ENCODE peak calls at places on chromosomes 13 and 19, in six cellular contexts. One of them, this sample, is unnamed. For H3K4me1, the result is how much of the 10 kb centered on the place peaks cover.

GRCh38 chr19:7260161-7260560 is 34.1 kb downstream of the INSR start:
- DNase-seq in H1: no peak
- DNase-seq in IMR-90: no peak
- DNase-seq in mesenchymal stem cell: no peak
- DNase-seq in neuronal stem cell: no peak
- DNase-seq in H9: no peak
- DNase-seq in this sample: no peak

GRCh38 chr13:68125087-68125480 is 894.9 kb upstream of the PCDH9 start:
- DNase-seq in mesenchymal stem cell: no peak
- DNase-seq in H9: no peak
- DNase-seq in neuronal stem cell: no peak
- DNase-seq in IMR-90: no peak
- DNase-seq in H1: no peak
- DNase-seq in this sample: no peak

GRCh38 chr13:40057228-40057627 is 401.8 kb downstream of the COG6 start:
- DNase-seq in mesenchymal stem cell: no peak
- DNase-seq in IMR-90: no peak
- DNase-seq in neuronal stem cell: no peak
- DNase-seq in H9: no peak
- DNase-seq in H1: no peak
- DNase-seq in this sample: no peak

GRCh38 chr13:66301482-66301881 is 928.7 kb downstream of the PCDH9 start:
- DNase-seq in H9: no peak
- DNase-seq in H1: no peak
- DNase-seq in neuronal stem cell: no peak
- DNase-seq in mesenchymal stem cell: no peak
- DNase-seq in IMR-90: no peak
- DNase-seq in this sample: no peak

GRCh38 chr13:47858678-47859050 is 142.4 kb downstream of the SUCLA2 start:
- DNase-seq in H1: no peak
- DNase-seq in mesenchymal stem cell: peak
- DNase-seq in IMR-90: peak
- DNase-seq in neuronal stem cell: no peak
- DNase-seq in H9: no peak
- DNase-seq in this sample: no peak

GRCh38 chr13:113229791-113230190 is 20.4 kb downstream of the CUL4A start:
- DNase-seq in IMR-90: no peak
- DNase-seq in H1: no peak
- DNase-seq in H9: no peak
- DNase-seq in mesenchymal stem cell: no peak
- DNase-seq in neuronal stem cell: no peak
- DNase-seq in this sample: no peak

GRCh38 chr13:29830000-29830399 is 20.4 kb downstream of the UBL3 start:
- DNase-seq in H1: no peak
- DNase-seq in H9: no peak
- DNase-seq in neuronal stem cell: no peak
- DNase-seq in mesenchymal stem cell: no peak
- DNase-seq in IMR-90: no peak
- DNase-seq in this sample: no peak

GRCh38 chr19:35212241-35212640 is 16.3 kb downstream of the FAM187B start:
- DNase-seq in neuronal stem cell: no peak
- DNase-seq in H1: no peak
- DNase-seq in mesenchymal stem cell: no peak
- DNase-seq in IMR-90: no peak
- DNase-seq in H9: no peak
- DNase-seq in this sample: no peak

GRCh38 chr19:2462635-2463421 is 6.1 kb upstream of the LMNB2 start:
- DNase-seq in IMR-90: peak
- DNase-seq in neuronal stem cell: peak
- DNase-seq in H9: peak
- DNase-seq in H1: peak
- DNase-seq in mesenchymal stem cell: peak
- DNase-seq in this sample: peak

GRCh38 chr13:27170521-27171243 is 929 bp downstream of the USP12 start:
- DNase-seq in IMR-90: no peak
- DNase-seq in neuronal stem cell: peak
- DNase-seq in mesenchymal stem cell: no peak
- DNase-seq in H1: peak
- DNase-seq in H9: peak
- DNase-seq in this sample: peak

GRCh38 chr13:50248537-50249521 is 233.6 kb downstream of the KCNRG start:
- DNase-seq in H9: no peak
- DNase-seq in mesenchymal stem cell: no peak
- DNase-seq in IMR-90: no peak
- DNase-seq in neuronal stem cell: no peak
- DNase-seq in H1: no peak
- DNase-seq in this sample: no peak

GRCh38 chr19:31261651-31262331 is 87.4 kb downstream of the TSHZ3 start:
- DNase-seq in mesenchymal stem cell: peak
- DNase-seq in H9: no peak
- DNase-seq in H1: no peak
- DNase-seq in IMR-90: peak
- DNase-seq in neuronal stem cell: no peak
- DNase-seq in this sample: no peak

GRCh38 chr19:41845001-41845050 is at the start of gene DMRTC2:
- DNase-seq in neuronal stem cell: no peak
- DNase-seq in IMR-90: no peak
- DNase-seq in mesenchymal stem cell: no peak
- DNase-seq in H1: no peak
- DNase-seq in H9: no peak
- DNase-seq in this sample: no peak

GRCh38 chr19:33734913-33735312 is 61.8 kb upstream of the KCTD15 start:
- DNase-seq in neuronal stem cell: no peak
- DNase-seq in H9: no peak
- DNase-seq in H1: no peak
- DNase-seq in mesenchymal stem cell: no peak
- DNase-seq in IMR-90: no peak
- DNase-seq in this sample: no peak

GRCh38 chr13:99657848-99658265 is 156.6 kb downstream of the TM9SF2 start:
- DNase-seq in IMR-90: no peak
- DNase-seq in H1: peak
- DNase-seq in neuronal stem cell: no peak
- DNase-seq in mesenchymal stem cell: peak
- DNase-seq in H9: peak
- DNase-seq in this sample: peak

GRCh38 chr13:42076309-42076713 is 27.9 kb downstream of the DGKH start:
- DNase-seq in neuronal stem cell: no peak
- DNase-seq in H1: no peak
- DNase-seq in IMR-90: peak
- DNase-seq in mesenchymal stem cell: peak
- DNase-seq in H9: no peak
- DNase-seq in this sample: no peak

GRCh38 chr13:80235131-80235530 is 105.8 kb downstream of the SPRY2 start:
- DNase-seq in neuronal stem cell: no peak
- DNase-seq in H9: no peak
- DNase-seq in IMR-90: no peak
- DNase-seq in H1: no peak
- DNase-seq in mesenchymal stem cell: peak
- DNase-seq in this sample: no peak

GRCh38 chr13:40613192-40613818 is 53.1 kb downstream of the FOXO1 start:
- DNase-seq in IMR-90: no peak
- DNase-seq in H9: no peak
- DNase-seq in neuronal stem cell: no peak
- DNase-seq in H1: no peak
- DNase-seq in mesenchymal stem cell: no peak
- DNase-seq in this sample: no peak

GRCh38 chr19:17719730-17720486 is 628 bp downstream of the MAP1S start:
- DNase-seq in neuronal stem cell: no peak
- DNase-seq in IMR-90: no peak
- DNase-seq in H9: no peak
- DNase-seq in mesenchymal stem cell: no peak
- DNase-seq in H1: no peak
- DNase-seq in this sample: no peak

GRCh38 chr19:7832781-7833180 is 2.8 kb downstream of the EVI5L start:
- DNase-seq in H9: no peak
- DNase-seq in neuronal stem cell: no peak
- DNase-seq in H1: no peak
- DNase-seq in IMR-90: no peak
- DNase-seq in mesenchymal stem cell: no peak
- DNase-seq in this sample: no peak

DNA sequence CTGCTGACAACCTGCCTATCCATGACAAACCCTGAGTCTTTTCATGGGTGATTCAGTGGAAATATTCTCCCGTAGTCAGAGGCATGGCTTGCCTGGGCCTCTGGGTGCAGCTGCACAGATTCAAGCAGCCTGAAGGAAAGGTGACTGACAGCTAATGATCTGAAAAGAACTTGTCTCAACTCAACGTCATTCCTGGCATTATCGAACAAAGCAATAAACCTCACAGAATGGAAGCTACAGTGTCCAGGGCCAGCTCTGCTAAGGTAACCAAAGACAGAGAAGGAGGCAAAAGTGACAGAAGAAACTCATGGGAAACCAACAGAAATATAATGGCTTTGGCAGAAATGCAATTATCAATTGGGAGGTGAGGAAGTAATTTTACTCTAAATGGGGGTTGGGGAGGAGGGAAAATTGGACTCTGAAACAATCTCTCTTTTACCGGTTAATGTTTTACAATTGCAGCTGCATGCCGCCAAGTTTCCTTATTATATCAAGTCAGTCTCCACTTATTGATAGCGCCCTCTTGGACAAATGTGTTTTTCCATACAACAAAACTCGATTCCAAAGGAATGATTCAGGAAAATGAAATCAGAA is 12.9 kb downstream of the STARD13 start:
- DNase-seq in H9: no peak
- DNase-seq in neuronal stem cell: no peak
- DNase-seq in H1: no peak
- DNase-seq in mesenchymal stem cell: no peak
- DNase-seq in IMR-90: no peak
- DNase-seq in this sample: no peak
- H3K4me1 ChIP-seq in H9: under half
- H3K4me1 ChIP-seq in neuronal stem cell: under half
- H3K4me1 ChIP-seq in H1: under half
- H3K4me1 ChIP-seq in mesenchymal stem cell: under half
- H3K4me1 ChIP-seq in IMR-90: under half
- H3K4me1 ChIP-seq in this sample: under half

GRCh38 chr19:18948075-18948975 is 7.3 kb upstream of the HOMER3 start:
- DNase-seq in IMR-90: no peak
- DNase-seq in mesenchymal stem cell: no peak
- DNase-seq in neuronal stem cell: no peak
- DNase-seq in H1: no peak
- DNase-seq in H9: no peak
- DNase-seq in this sample: no peak
- H2BK15ac ChIP-seq in IMR-90: no peak
- H2BK15ac ChIP-seq in mesenchymal stem cell: no peak
- H2BK15ac ChIP-seq in neuronal stem cell: no peak
- H2BK15ac ChIP-seq in H1: no peak
- H2BK15ac ChIP-seq in H9: no peak
- H2BK15ac ChIP-seq in this sample: no peak

GRCh38 chr19:46351241-46352041 is 4.6 kb downstream of the PPP5C start:
- DNase-seq in H1: no peak
- DNase-seq in neuronal stem cell: no peak
- DNase-seq in IMR-90: peak
- DNase-seq in mesenchymal stem cell: peak
- DNase-seq in H9: no peak
- DNase-seq in this sample: no peak
- H3K4me1 ChIP-seq in H1: under half
- H3K4me1 ChIP-seq in neuronal stem cell: under half
- H3K4me1 ChIP-seq in IMR-90: under half
- H3K4me1 ChIP-seq in mesenchymal stem cell: half or more
- H3K4me1 ChIP-seq in H9: under half
- H3K4me1 ChIP-seq in this sample: under half

GRCh38 chr13:97256343-97256783 is 34.2 kb downstream of the MBNL2 start:
- DNase-seq in neuronal stem cell: no peak
- DNase-seq in mesenchymal stem cell: peak
- DNase-seq in H9: no peak
- DNase-seq in H1: no peak
- DNase-seq in IMR-90: peak
- DNase-seq in this sample: peak
- H2BK15ac ChIP-seq in neuronal stem cell: no peak
- H2BK15ac ChIP-seq in mesenchymal stem cell: no peak
- H2BK15ac ChIP-seq in H9: no peak
- H2BK15ac ChIP-seq in H1: no peak
- H2BK15ac ChIP-seq in IMR-90: peak
- H2BK15ac ChIP-seq in this sample: peak

GRCh38 chr19:54416695-54417491 is 1.6 kb downstream of the TTYH1 start:
- DNase-seq in neuronal stem cell: no peak
- DNase-seq in IMR-90: no peak
- DNase-seq in H1: no peak
- DNase-seq in H9: no peak
- DNase-seq in mesenchymal stem cell: no peak
- DNase-seq in this sample: no peak
- H3K4me1 ChIP-seq in neuronal stem cell: under half
- H3K4me1 ChIP-seq in IMR-90: under half
- H3K4me1 ChIP-seq in H1: under half
- H3K4me1 ChIP-seq in H9: under half
- H3K4me1 ChIP-seq in mesenchymal stem cell: under half
- H3K4me1 ChIP-seq in this sample: under half

GRCh38 chr19:296476-297225 is 5.4 kb upstream of the PLPP2 start:
- DNase-seq in IMR-90: no peak
- DNase-seq in H1: no peak
- DNase-seq in mesenchymal stem cell: no peak
- DNase-seq in neuronal stem cell: no peak
- DNase-seq in H9: no peak
- DNase-seq in this sample: no peak

GRCh38 chr19:294819-295686 is 3.9 kb upstream of the PLPP2 start:
- DNase-seq in mesenchymal stem cell: no peak
- DNase-seq in H1: peak
- DNase-seq in H9: peak
- DNase-seq in neuronal stem cell: no peak
- DNase-seq in IMR-90: peak
- DNase-seq in this sample: peak

GRCh38 chr19:293436-294110 is 2.4 kb upstream of the PLPP2 start:
- DNase-seq in H9: no peak
- DNase-seq in IMR-90: no peak
- DNase-seq in neuronal stem cell: no peak
- DNase-seq in H1: no peak
- DNase-seq in mesenchymal stem cell: no peak
- DNase-seq in this sample: no peak

GRCh38 chr19:294341-294818 is 3.2 kb upstream of the PLPP2 start:
- DNase-seq in IMR-90: peak
- DNase-seq in H1: peak
- DNase-seq in neuronal stem cell: no peak
- DNase-seq in H9: peak
- DNase-seq in mesenchymal stem cell: peak
- DNase-seq in this sample: peak

DNA sequence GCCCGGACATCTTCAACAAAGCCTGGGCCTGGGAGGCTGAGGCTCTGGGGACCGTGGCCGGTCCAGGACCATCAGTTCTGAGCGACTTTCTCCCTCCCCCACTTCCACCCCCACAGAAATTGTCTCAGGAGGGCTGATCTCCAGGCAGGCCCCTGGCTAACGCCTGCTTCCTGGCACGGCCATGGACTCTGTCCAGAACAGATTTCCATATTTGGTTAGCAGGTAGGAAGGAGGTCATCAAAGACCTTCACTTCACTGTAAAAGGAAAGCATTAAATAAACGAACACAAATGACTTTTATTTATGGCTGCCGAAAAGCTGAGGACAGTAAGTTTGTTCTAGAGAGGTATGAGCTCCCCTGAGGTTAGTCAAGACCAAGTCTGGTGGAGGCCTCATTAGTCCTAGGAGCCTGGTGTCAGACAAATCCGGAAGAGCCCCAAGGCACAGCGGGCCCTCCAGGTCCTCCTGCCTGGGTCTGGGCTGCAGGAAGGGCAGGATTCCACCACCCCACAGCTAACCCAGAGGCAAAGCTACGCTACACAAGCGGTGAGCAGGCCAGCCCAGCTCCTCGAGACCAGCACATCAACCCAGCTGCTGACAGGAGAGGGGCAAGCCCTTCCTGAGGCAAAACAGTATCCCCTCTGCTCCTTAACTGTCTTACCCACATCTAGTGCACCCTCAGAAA is 4.6 kb upstream of the PLPP2 start:
- DNase-seq in H9: no peak
- DNase-seq in H1: no peak
- DNase-seq in mesenchymal stem cell: no peak
- DNase-seq in IMR-90: no peak
- DNase-seq in neuronal stem cell: no peak
- DNase-seq in this sample: peak
- H2BK15ac ChIP-seq in H9: no peak
- H2BK15ac ChIP-seq in H1: peak
- H2BK15ac ChIP-seq in mesenchymal stem cell: no peak
- H2BK15ac ChIP-seq in IMR-90: no peak
- H2BK15ac ChIP-seq in neuronal stem cell: peak
- H2BK15ac ChIP-seq in this sample: no peak

This sample was measured in mesendoderm.